ENCODE peak calls at places on chromosomes 2 and 18, in five cellular contexts. U is CD4-positive, alpha-beta memory T cell; K is GM23338; J is spleen; V is OCI-LY7. M is an unnamed sample.

GRCh38 chr2:191202881-191203397 is 42.3 kb upstream of the MYO1B start:
- DNase-seq in J (no peak), K (no peak), U (no peak), V (no peak), M (no peak)

GRCh38 chr2:120261387-120262006 is 8.8 kb downstream of the RALB start:
- DNase-seq in K (no peak), U (no peak), J (no peak), V (no peak), M (no peak)

GRCh38 chr2:184154438-184154837 is 443.9 kb upstream of the ZNF804A start:
- DNase-seq in V (no peak), K (peak; percentile 20), U (no peak), J (no peak), M (no peak)

GRCh38 chr2:216596234-216596985 is 36.8 kb upstream of the IGFBP2 start:
- DNase-seq in J (no peak), V (no peak), K (no peak), U (no peak), M (no peak)

GRCh38 chr2:7812231-7812995 is 869.4 kb upstream of the ID2 start:
- DNase-seq in V (no peak), J (no peak), U (no peak), K (no peak), M (no peak)

GRCh38 chr2:201985740-201986735 is 47.6 kb upstream of the FZD7 start:
- DNase-seq in U (no peak), J (no peak), V (no peak), K (no peak), M (no peak)

GRCh38 chr2:239926587-239927234 is 98.4 kb downstream of the NDUFA10 start:
- DNase-seq in J (peak; percentile 7), U (no peak), V (no peak), K (no peak), M (no peak)

GRCh38 chr2:162710282-162710891 is 128.2 kb downstream of the KCNH7 start:
- DNase-seq in J (no peak), K (no peak), U (no peak), V (no peak), M (no peak)

GRCh38 chr2:24382363-24383021 is 22.2 kb upstream of the ITSN2 start:
- DNase-seq in V (peak; percentile 79), U (peak; percentile 63), K (peak; percentile 87), J (peak; percentile 79), M (no peak)

GRCh38 chr2:119137502-119137901 is 21.0 kb downstream of the C1QL2 start:
- DNase-seq in K (no peak), V (no peak), J (peak; percentile 58), U (no peak), M (no peak)

GRCh38 chr18:65409266-65409665 is 341.5 kb upstream of the CDH7 start:
- DNase-seq in V (no peak), K (no peak), U (no peak), J (no peak), M (peak; percentile 39)

GRCh38 chr2:202109737-202110184 is 36.7 kb downstream of the KIAA2012 start:
- DNase-seq in U (no peak), J (no peak), V (peak; percentile 15), K (peak; percentile 63), M (no peak)

GRCh38 chr2:146701183-146701582 is 1143.6 kb upstream of the ACVR2A start:
- DNase-seq in K (peak; percentile 89), V (peak; percentile 8), U (no peak), J (no peak), M (no peak)

GRCh38 chr18:26479686-26480079 is 68.7 kb downstream of the KCTD1 start:
- DNase-seq in J (no peak), V (no peak), K (no peak), U (no peak), M (no peak)

GRCh38 chr2:237091779-237092436 is 6.2 kb downstream of the COPS8 start:
- DNase-seq in U (no peak), V (no peak), J (no peak), K (no peak), M (no peak)

GRCh38 chr2:190271783-190272456 is 47.7 kb downstream of the HIBCH start:
- DNase-seq in U (no peak), V (no peak), J (no peak), K (no peak), M (no peak)

GRCh38 chr2:109497447-109497846 is 116.3 kb downstream of the SEPTIN10 start:
- DNase-seq in U (no peak), K (no peak), V (no peak), J (no peak), M (no peak)

GRCh38 chr18:1094408-1094807 is 189.7 kb downstream of the ADCYAP1 start:
- DNase-seq in K (no peak), V (no peak), U (no peak), J (no peak), M (no peak)

GRCh38 chr2:217147751-217148318 is 288.0 kb upstream of the TNP1 start:
- DNase-seq in V (no peak), U (no peak), K (no peak), J (no peak), M (no peak)

GRCh38 chr2:106183093-106183837 is 10.8 kb downstream of the UXS1 start:
- DNase-seq in J (no peak), K (no peak), U (no peak), V (no peak), M (no peak)

GRCh38 chr2:41543726-41544125 is 504.1 kb upstream of the PKDCC start:
- DNase-seq in U (no peak), J (no peak), V (no peak), K (no peak), M (no peak)

GRCh38 chr2:46497726-46498125 is 18.4 kb downstream of the TMEM247 start:
- DNase-seq in V (no peak), K (no peak), U (no peak), J (no peak), M (no peak)

GRCh38 chr2:155830817-155831579 is 501.5 kb downstream of the NR4A2 start:
- DNase-seq in V (no peak), U (no peak), K (no peak), J (no peak), M (no peak)

GRCh38 chr2:11980809-11981208 is 234.4 kb downstream of the LPIN1 start:
- DNase-seq in U (no peak), K (no peak), J (no peak), V (no peak), M (no peak)

GRCh38 chr2:43758738-43759137 is 15.1 kb upstream of the DYNC2LI1 start:
- DNase-seq in V (no peak), K (no peak), J (no peak), U (no peak), M (no peak)

GRCh38 chr2:53490659-53491058 is 276.9 kb upstream of the CHAC2 start:
- DNase-seq in V (no peak), K (no peak), J (no peak), U (no peak), M (peak; percentile 69)

GRCh38 chr18:34909637-34910364 is 131.4 kb upstream of the MAPRE2 start:
- DNase-seq in J (no peak), V (no peak), U (no peak), K (no peak), M (no peak)

GRCh38 chr18:27803957-27804356 is 373.0 kb downstream of the CDH2 start:
- DNase-seq in U (no peak), J (no peak), V (no peak), K (no peak), M (no peak)

GRCh38 chr18:79714531-79715240 is 35.1 kb downstream of the CTDP1 start:
- DNase-seq in V (no peak), K (no peak), U (no peak), J (no peak), M (no peak)
- H3K27ac ChIP-seq in V (no peak overlapping the region), K (no peak overlapping the region), U (no peak overlapping the region), J (no peak overlapping the region), M (no peak overlapping the region)

GRCh38 chr18:22551536-22552151 is 133.9 kb upstream of the CTAGE1 start:
- DNase-seq in J (no peak), V (no peak), U (no peak), K (no peak), M (no peak)
- H3K27ac ChIP-seq in J (peak overlapping the region; percentile 52), V (no peak overlapping the region), U (no peak overlapping the region), K (no peak overlapping the region), M (no peak overlapping the region)

GRCh38 chr2:74037379-74037860 is 52.7 kb downstream of the TET3 start:
- DNase-seq in U (no peak), J (no peak), V (peak; percentile 74), K (no peak), M (no peak)

GRCh38 chr2:74036010-74036409 is 51.3 kb downstream of the TET3 start:
- DNase-seq in U (no peak), V (no peak), J (no peak), K (no peak), M (no peak)

GRCh38 chr2:74039611-74040010 is 54.9 kb downstream of the TET3 start:
- DNase-seq in J (no peak), K (no peak), V (no peak), U (no peak), M (no peak)

GRCh38 chr2:74032909-74033261 is 48.2 kb downstream of the TET3 start:
- DNase-seq in J (no peak), K (no peak), U (no peak), V (no peak), M (no peak)

GRCh38 chr2:74036450-74037175 is 51.9 kb downstream of the TET3 start:
- DNase-seq in J (no peak), K (no peak), V (no peak), U (no peak), M (no peak)
- H3K27ac ChIP-seq in J (peak overlapping the region; percentile 74), K (no peak overlapping the region), V (peak overlapping the region; percentile 34), U (no peak overlapping the region), M (no peak overlapping the region)

GRCh38 chr2:29009711-29010677 is 28.9 kb downstream of the TOGARAM2 start:
- DNase-seq in V (no peak), J (peak; percentile 82), K (no peak), U (no peak), M (no peak)
- H3K27ac ChIP-seq in V (no peak overlapping the region), J (peak overlapping the region; percentile 87), K (no peak overlapping the region), U (peak overlapping the region; percentile 86), M (peak overlapping the region; percentile 1)